ENCODE peak calls at places on chromosomes 11 and 22, in ten cellular contexts. P is mucosa of descending colon, L is neural progenitor cell, C is breast epithelium, E is fibroblast of pulmonary artery, B is pancreas, J is GM10248, F is fibroblast of the aortic adventitia, O is colonic mucosa, T is nephron progenitor cell. W is an unnamed sample.

GRCh38 chr11:66981976-66982578 is 7.0 kb downstream of the C11orf86 start:
- DNase-seq in C (peak; percentile 92), L (no peak), T (no peak), E (peak; percentile 90), J (no peak), O (peak; percentile 97), B (peak; percentile 74), P (peak; percentile 91), F (peak; percentile 89), W (peak; percentile 86)

GRCh38 chr11:10298342-10298741 is 4.3 kb upstream of the SBF2 start:
- DNase-seq in P (no peak), L (no peak), J (peak; percentile 77), B (no peak), F (peak; percentile 46), E (peak; percentile 57), O (no peak), C (no peak), T (no peak), W (no peak)

GRCh38 chr22:37968452-37969251 is 15.2 kb downstream of the POLR2F start:
- DNase-seq in J (no peak), T (no peak), B (no peak), E (no peak), C (no peak), O (no peak), P (no peak), F (no peak), L (no peak), W (no peak)

GRCh38 chr22:17734197-17734596 is 40.1 kb downstream of the BID start:
- DNase-seq in O (no peak), J (no peak), P (no peak), C (no peak), B (no peak), F (peak; percentile 22), E (peak; percentile 56), T (no peak), L (no peak), W (no peak)

GRCh38 chr11:127888396-127888795 is 699.0 kb downstream of the ETS1 start:
- DNase-seq in E (no peak), C (no peak), B (no peak), P (no peak), O (no peak), L (no peak), F (no peak), J (no peak), T (no peak), W (no peak)

GRCh38 chr11:35013514-35014191 is 97.2 kb downstream of the PDHX start:
- DNase-seq in P (no peak), E (peak; percentile 29), J (peak; percentile 15), T (no peak), F (no peak), B (no peak), C (no peak), L (peak; percentile 20), O (no peak), W (no peak)

GRCh38 chr11:10409207-10409661 is 45.8 kb upstream of the AMPD3 start:
- DNase-seq in L (no peak), O (no peak), T (no peak), E (no peak), C (no peak), F (no peak), P (no peak), B (no peak), J (no peak), W (no peak)

GRCh38 chr11:126765196-126765595 is 235.4 kb downstream of the KIRREL3 start:
- DNase-seq in P (no peak), C (no peak), F (no peak), O (no peak), L (no peak), J (no peak), B (no peak), T (no peak), E (no peak), W (no peak)

GRCh38 chr11:82046778-82047177 is 686.9 kb downstream of the FAM181B start:
- DNase-seq in J (no peak), T (no peak), C (no peak), B (no peak), O (no peak), E (peak; percentile 16), P (no peak), L (no peak), F (peak; percentile 76), W (no peak)

GRCh38 chr22:21624120-21624879 is 5.5 kb downstream of the YDJC start:
- DNase-seq in C (no peak), L (peak; percentile 76), P (no peak), F (peak; percentile 37), E (peak; percentile 21), J (no peak), O (peak; percentile 41), B (peak; percentile 69), T (peak; percentile 65), W (no peak)

GRCh38 chr11:59615132-59615636 is 390 bp downstream of the OSBP start:
- DNase-seq in O (peak; percentile 73), T (no peak), C (peak; percentile 61), F (no peak), J (peak; percentile 38), L (no peak), E (no peak), B (peak; percentile 74), P (peak; percentile 86), W (peak; percentile 35)

GRCh38 chr11:115135936-115136335 is 368.3 kb downstream of the CADM1 start:
- DNase-seq in C (no peak), O (no peak), T (no peak), B (no peak), P (no peak), F (no peak), J (no peak), E (no peak), L (no peak), W (no peak)

GRCh38 chr11:115133810-115134209 is 370.4 kb downstream of the CADM1 start:
- DNase-seq in L (no peak), T (no peak), B (no peak), F (no peak), C (no peak), O (no peak), P (no peak), E (no peak), J (no peak), W (no peak)

GRCh38 chr11:115134886-115135285 is 369.3 kb downstream of the CADM1 start:
- DNase-seq in E (no peak), C (no peak), P (no peak), T (no peak), L (no peak), J (no peak), F (no peak), O (no peak), B (no peak), W (no peak)

GRCh38 chr11:115129771-115130306 is 374.4 kb downstream of the CADM1 start:
- DNase-seq in B (no peak), P (no peak), C (no peak), E (no peak), T (peak; percentile 14), L (no peak), O (no peak), F (no peak), J (no peak), W (no peak)

DNA sequence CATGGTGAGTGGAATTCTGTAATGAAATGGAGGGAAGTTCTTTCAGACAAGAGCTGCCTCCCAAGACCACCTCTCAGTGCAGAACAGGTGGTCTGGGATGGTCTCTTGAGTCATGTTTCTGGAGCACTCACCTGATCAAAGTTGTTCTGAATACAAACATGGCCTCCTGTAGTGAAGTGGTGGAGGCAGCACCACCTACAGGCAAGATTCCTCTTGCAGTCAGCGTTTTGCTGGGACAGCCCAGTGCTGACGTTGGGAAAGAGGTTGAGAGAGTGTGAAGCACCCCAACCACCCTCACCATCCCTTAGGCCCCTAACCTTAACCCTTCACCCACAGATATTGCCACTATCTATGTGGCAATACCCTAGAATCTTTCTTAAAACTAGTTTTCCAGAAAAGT is 371.4 kb downstream of the CADM1 start:
- DNase-seq in B (no peak), P (no peak), E (no peak), L (no peak), F (no peak), O (no peak), T (no peak), J (peak; percentile 46), C (no peak), W (no peak)
- TF ChIP-seq CTCF in B (no peak), P (no peak), E (no peak), L (peak; percentile 32), F (no peak), O (no peak), T (no peak), J (peak; percentile 33), C (peak; percentile 15), W (no peak)

GRCh38 chr11:30143098-30143705 is 87.6 kb upstream of the FSHB start:
- DNase-seq in F (peak; percentile 43), L (peak; percentile 55), O (no peak), C (no peak), T (peak; percentile 26), E (peak; percentile 57), P (no peak), B (no peak), J (peak; percentile 13), W (no peak)
- TF ChIP-seq CTCF in F (peak; percentile 73), L (peak; percentile 77), O (peak; percentile 64), C (peak; percentile 46), T (peak; percentile 77), E (peak; percentile 79), P (peak; percentile 33), B (peak; percentile 62), J (peak; percentile 72), W (no peak)

DNA sequence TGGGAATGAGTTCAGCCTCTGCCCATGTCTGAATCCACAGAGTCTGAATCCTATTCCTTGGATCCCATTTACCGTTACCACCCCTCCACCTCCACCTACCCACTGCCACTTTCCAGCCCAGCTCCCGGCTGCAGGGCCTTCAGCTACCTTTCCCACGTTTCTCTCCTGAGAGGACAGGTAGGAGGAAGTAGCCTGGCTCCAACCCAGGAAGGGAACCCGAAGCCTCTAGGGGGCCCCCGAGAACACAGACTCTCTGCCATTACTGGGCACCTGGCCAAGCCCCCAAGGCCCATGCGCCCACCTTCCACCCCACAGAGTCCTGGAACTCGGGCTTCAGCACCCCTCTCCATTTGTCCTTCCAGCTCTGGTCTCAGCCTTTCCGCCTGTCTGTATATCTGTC is 101.9 kb upstream of the LMO1 start:
- DNase-seq in B (peak; percentile 56), F (no peak), C (no peak), J (no peak), L (no peak), O (no peak), T (no peak), P (no peak), E (no peak), W (no peak)
- TF ChIP-seq CTCF in B (no peak), F (no peak), C (no peak), J (no peak), L (peak; percentile 22), O (no peak), T (no peak), P (no peak), E (no peak), W (no peak)

DNA sequence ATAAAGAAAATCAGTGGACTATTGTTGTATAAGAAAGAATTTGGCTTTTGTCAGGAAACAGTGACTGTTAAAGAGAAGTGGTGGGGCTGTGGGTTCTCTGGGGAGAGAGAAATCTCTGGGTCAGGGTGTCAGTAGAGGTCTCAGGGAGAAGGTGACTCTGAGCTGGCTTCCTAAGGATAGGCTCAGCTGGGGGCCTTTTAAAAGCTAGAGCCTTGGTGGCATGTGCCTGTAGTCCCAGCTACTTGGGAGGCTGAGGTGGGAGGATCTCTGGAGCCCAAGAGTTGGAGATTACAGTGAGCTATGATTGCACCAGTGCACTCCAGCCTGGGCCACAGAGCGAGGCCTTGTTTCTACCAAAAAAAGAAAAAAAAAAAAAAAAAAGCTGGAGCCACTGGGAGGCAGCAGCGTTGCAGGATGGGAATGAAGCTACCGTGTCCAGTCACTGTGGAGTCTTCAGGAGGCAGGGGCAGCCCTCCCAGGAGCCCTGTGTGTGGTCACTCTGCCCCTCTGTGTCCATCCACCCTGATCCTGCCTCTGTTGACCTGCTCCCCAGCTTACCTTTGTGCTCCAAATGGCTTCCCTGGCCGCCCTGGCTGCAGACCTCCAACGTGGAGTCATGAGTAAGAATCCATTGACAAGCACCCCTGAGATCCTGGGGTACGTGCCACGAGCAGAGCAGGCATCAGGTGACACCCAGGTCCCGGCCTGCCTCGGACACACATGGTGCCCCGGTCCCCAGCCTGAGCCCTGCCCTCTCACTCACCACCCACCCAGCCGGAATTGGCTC is 5.4 kb upstream of the MIF start:
- DNase-seq in E (peak; percentile 54), C (no peak), J (no peak), O (no peak), P (no peak), B (no peak), F (peak; percentile 54), L (peak; percentile 45), T (no peak), W (no peak)
- TF ChIP-seq CTCF in E (peak; percentile 31), C (no peak), J (no peak), O (no peak), P (no peak), B (no peak), F (peak; percentile 30), L (peak; percentile 17), T (no peak), W (no peak)